ENCODE peak calls at places on chromosome 14, in five cellular contexts. X is body of pancreas, K is astrocyte of the spinal cord, O is NCI-H187, B is head of caudate nucleus. D is an unnamed sample.

GRCh38 chr14:56813143-56813551 is 2.9 kb upstream of the OTX2 start:
- DNase-seq in X (no peak), K (no peak), O (no peak), B (no peak), D (no peak)

GRCh38 chr14:67263499-67264149 is 22.4 kb downstream of the PALS1 start:
- DNase-seq in X (no peak), K (peak; percentile 78), O (no peak), B (no peak), D (no peak)

GRCh38 chr14:81268016-81268416 is 47.3 kb upstream of the GTF2A1 start:
- DNase-seq in X (no peak), K (no peak), O (no peak), B (no peak), D (no peak)

GRCh38 chr14:67934087-67934486 is 114.5 kb downstream of the RAD51B start:
- DNase-seq in X (peak; percentile 20), K (peak; percentile 86), O (no peak), B (no peak), D (no peak)

GRCh38 chr14:87615822-87616679 is 376.9 kb downstream of the GALC start:
- DNase-seq in X (peak; percentile 70), K (peak; percentile 45), O (peak; percentile 35), B (peak; percentile 60), D (no peak)

GRCh38 chr14:105914738-105915385 is 388.5 kb downstream of the TMEM121 start:
- DNase-seq in X (no peak), K (no peak), O (no peak), B (no peak), D (no peak)

GRCh38 chr14:103867523-103867953 is 20.2 kb upstream of the PPP1R13B start:
- DNase-seq in X (peak; percentile 83), K (no peak), O (no peak), B (no peak), D (no peak)

GRCh38 chr14:69149461-69150244 is 3.3 kb downstream of the DCAF5 start:
- DNase-seq in X (no peak), K (no peak), O (no peak), B (no peak), D (no peak)

GRCh38 chr14:88668448-88669116 is 105.7 kb downstream of the ZC3H14 start:
- DNase-seq in X (no peak), K (no peak), O (no peak), B (no peak), D (no peak)

GRCh38 chr14:90784621-90785270 is 31.5 kb downstream of the TTC7B start:
- DNase-seq in X (no peak), K (no peak), O (no peak), B (no peak), D (no peak)

GRCh38 chr14:81243499-81243898 is 22.7 kb upstream of the GTF2A1 start:
- DNase-seq in X (no peak), K (no peak), O (no peak), B (no peak), D (no peak)

GRCh38 chr14:97571861-97572555 is 774.8 kb downstream of the VRK1 start:
- DNase-seq in X (no peak), K (no peak), O (no peak), B (no peak), D (no peak)

GRCh38 chr14:22185191-22185590 is 403.8 kb downstream of the DAD1 start:
- DNase-seq in X (no peak), K (peak; percentile 41), O (no peak), B (no peak), D (no peak)

GRCh38 chr14:73996731-73997107 is 22.4 kb downstream of the ENTPD5 start:
- DNase-seq in X (no peak), K (no peak), O (no peak), B (no peak), D (no peak)

GRCh38 chr14:45252356-45253069 is 489 bp downstream of the MIS18BP1 start:
- DNase-seq in X (no peak), K (no peak), O (no peak), B (no peak), D (no peak)

GRCh38 chr14:93956514-93957332 is 19.6 kb downstream of the ASB2 start:
- DNase-seq in X (no peak), K (no peak), O (no peak), B (no peak), D (no peak)

GRCh38 chr14:101221549-101222160 is 318.1 kb upstream of the RTL1 start:
- DNase-seq in X (no peak), K (no peak), O (no peak), B (no peak), D (no peak)

GRCh38 chr14:75566321-75566720 is 12.1 kb upstream of the FLVCR2 start:
- DNase-seq in X (no peak), K (no peak), O (no peak), B (no peak), D (peak; percentile 37)

GRCh38 chr14:69337984-69338383 is 60.1 kb downstream of the ERH start:
- DNase-seq in X (no peak), K (no peak), O (no peak), B (no peak), D (no peak)

GRCh38 chr14:70697681-70698080 is 56.0 kb downstream of the TTC9 start:
- DNase-seq in X (no peak), K (no peak), O (no peak), B (no peak), D (no peak)

GRCh38 chr14:46279776-46280175 is 371.8 kb downstream of the RPL10L start:
- DNase-seq in X (no peak), K (no peak), O (no peak), B (no peak), D (no peak)

GRCh38 chr14:89730692-89731091 is 223.8 kb downstream of the EFCAB11 start:
- DNase-seq in X (no peak), K (no peak), O (no peak), B (peak; percentile 22), D (no peak)

GRCh38 chr14:69079188-69079742 is 73.7 kb downstream of the DCAF5 start:
- DNase-seq in X (no peak), K (peak; percentile 90), O (no peak), B (no peak), D (no peak)

GRCh38 chr14:96275182-96276112 is 19.4 kb downstream of the BDKRB1 start:
- DNase-seq in X (peak; percentile 85), K (peak; percentile 66), O (no peak), B (peak; percentile 90), D (peak; percentile 58)

GRCh38 chr14:87148655-87149054 is 844.3 kb downstream of the GALC start:
- DNase-seq in X (no peak), K (peak; percentile 40), O (no peak), B (no peak), D (no peak)

GRCh38 chr14:69327507-69327906 is 67.5 kb downstream of the GALNT16 start:
- DNase-seq in X (no peak), K (no peak), O (no peak), B (no peak), D (no peak)

GRCh38 chr14:103118663-103119404 is 4.4 kb upstream of the TNFAIP2 start:
- DNase-seq in X (no peak), K (no peak), O (no peak), B (peak; percentile 58), D (no peak)

D was measured in effector CD4-positive, alpha-beta T cell.